ENCODE peak calls at places on chromosomes 11 and 22, in ten cellular contexts. L, F, B, Q, S, C, W, T, K and R are unnamed samples.

GRCh38 chr11:110621826-110622225 is 90.4 kb downstream of the ARHGAP20 start:
- DNase-seq in Q (no peak), K (peak), F (no peak), B (no peak), T (no peak), S (no peak), W (no peak), C (no peak), L (no peak), R (no peak)

GRCh38 chr11:2831826-2832717 is 53.5 kb downstream of the CDKN1C start:
- DNase-seq in F (no peak), Q (no peak), K (no peak), W (no peak), T (no peak), L (no peak), B (no peak), C (no peak), S (no peak), R (no peak)

GRCh38 chr22:25081409-25081824 is 118.2 kb upstream of the CRYBB3 start:
- DNase-seq in Q (no peak), T (peak), F (peak), S (no peak), C (peak), B (peak), K (peak), L (peak), W (peak), R (no peak)

GRCh38 chr22:25745341-25746011 is 3.5 kb downstream of the MYO18B start:
- DNase-seq in T (no peak), Q (peak), K (peak), W (no peak), L (no peak), S (no peak), B (no peak), C (no peak), F (peak), R (no peak)

GRCh38 chr11:77602385-77603105 is 12.8 kb downstream of the AQP11 start:
- DNase-seq in B (peak), Q (peak), K (peak), S (peak), W (no peak), F (peak), C (no peak), T (no peak), L (no peak), R (no peak)

GRCh38 chr11:60905551-60906113 is 753 bp downstream of the PRPF19 start:
- DNase-seq in L (no peak), F (peak), C (no peak), W (no peak), B (peak), T (no peak), S (no peak), K (peak), Q (no peak), R (no peak)

GRCh38 chr11:36037031-36037430 is 93.2 kb downstream of the LDLRAD3 start:
- DNase-seq in Q (no peak), B (peak), W (no peak), K (peak), L (no peak), F (peak), C (no peak), S (no peak), T (no peak), R (no peak)

GRCh38 chr11:46465683-46466082 is 74.1 kb upstream of the CHRM4 start:
- DNase-seq in Q (no peak), F (no peak), W (no peak), B (no peak), S (no peak), T (no peak), C (no peak), K (no peak), L (no peak), R (no peak)

GRCh38 chr11:74412733-74413359 is 14.6 kb upstream of the PGM2L1 start:
- DNase-seq in T (no peak), L (no peak), Q (no peak), F (no peak), W (no peak), K (no peak), C (no peak), B (no peak), S (no peak), R (no peak)